ENCODE peak calls at places on chromosome X, in five cellular contexts. U is MM.1S, M is lower lobe of right lung, G is BJ, I is foreskin fibroblast. Z is an unnamed sample.

GRCh38 chrX:46244451-46244850 is 300.8 kb downstream of the ZNF674 start:
- DNase-seq in U (no peak), M (no peak), G (no peak), I (peak; percentile 12), Z (no peak)

GRCh38 chrX:118571829-118572228 is 76.2 kb downstream of the DOCK11 start:
- DNase-seq in U (no peak), M (peak; percentile 43), G (no peak), I (peak; percentile 72), Z (no peak)

GRCh38 chrX:128616933-128617332 is 564.7 kb upstream of the ACTRT1 start:
- DNase-seq in U (no peak), M (no peak), G (no peak), I (no peak), Z (no peak)

GRCh38 chrX:103773445-103773844 is 3.2 kb upstream of the PLP1 start:
- DNase-seq in U (no peak), M (no peak), G (no peak), I (no peak), Z (no peak)

GRCh38 chrX:46819136-46819535 is 17.7 kb upstream of the RP2 start:
- DNase-seq in U (no peak), M (no peak), G (no peak), I (peak; percentile 15), Z (no peak)

GRCh38 chrX:11724122-11725017 is 33.7 kb upstream of the MSL3 start:
- DNase-seq in U (peak; percentile 9), M (no peak), G (no peak), I (peak; percentile 63), Z (no peak)

GRCh38 chrX:1295550-1295949 is 26.9 kb downstream of the CSF2RA start:
- DNase-seq in U (no peak), M (no peak), G (no peak), I (no peak), Z (no peak)

GRCh38 chrX:18406531-18407266 is 18.7 kb upstream of the CDKL5 start:
- DNase-seq in U (no peak), M (no peak), G (no peak), I (peak; percentile 28), Z (no peak)

GRCh38 chrX:48794993-48795501 is 6.8 kb upstream of the HDAC6 start:
- DNase-seq in U (no peak), M (peak; percentile 72), G (peak; percentile 19), I (peak; percentile 75), Z (no peak)

GRCh38 chrX:413322-414201 is 26.9 kb upstream of the PPP2R3B start:
- DNase-seq in U (no peak), M (no peak), G (no peak), I (peak; percentile 56), Z (no peak)

GRCh38 chrX:374566-374965 is 12.1 kb downstream of the PPP2R3B start:
- DNase-seq in U (no peak), M (no peak), G (no peak), I (peak; percentile 41), Z (no peak)

GRCh38 chrX:7941390-7942042 is 14.3 kb upstream of the PNPLA4 start:
- DNase-seq in U (no peak), M (no peak), G (no peak), I (peak; percentile 41), Z (no peak)

GRCh38 chrX:74445099-74445498 is 23.8 kb downstream of the SLC16A2 start:
- DNase-seq in U (no peak), M (no peak), G (no peak), I (no peak), Z (no peak)

GRCh38 chrX:10177620-10178019 is 20.8 kb downstream of the CLCN4 start:
- DNase-seq in U (no peak), M (no peak), G (peak; percentile 27), I (peak; percentile 79), Z (no peak)

GRCh38 chrX:129145898-129146297 is 377.4 kb downstream of the SMARCA1 start:
- DNase-seq in U (no peak), M (no peak), G (no peak), I (no peak), Z (no peak)

GRCh38 chrX:101390664-101391525 is at the start of gene RPL36A:
- DNase-seq in U (peak; percentile 92), M (peak; percentile 91), G (peak; percentile 61), I (peak; percentile 94), Z (peak; percentile 80)

GRCh38 chrX:120452131-120452530 is 17.0 kb downstream of the LAMP2 start:
- DNase-seq in U (no peak), M (no peak), G (no peak), I (peak; percentile 67), Z (no peak)

GRCh38 chrX:13283512-13283911 is 36.3 kb downstream of the ATXN3L start:
- DNase-seq in U (peak; percentile 48), M (no peak), G (no peak), I (peak; percentile 30), Z (peak; percentile 19)

GRCh38 chrX:9829308-9830267 is 43.4 kb downstream of the SHROOM2 start:
- DNase-seq in U (peak; percentile 83), M (no peak), G (no peak), I (peak; percentile 4), Z (peak; percentile 61)

GRCh38 chrX:40434947-40435346 is 145.8 kb upstream of the ATP6AP2 start:
- DNase-seq in U (no peak), M (no peak), G (no peak), I (peak; percentile 4), Z (no peak)

GRCh38 chrX:84865113-84865512 is 138.6 kb upstream of the APOOL start:
- DNase-seq in U (no peak), M (no peak), G (no peak), I (no peak), Z (no peak)

GRCh38 chrX:54920610-54921426 is at the start of gene TRO:
- DNase-seq in U (no peak), M (no peak), G (no peak), I (peak; percentile 30), Z (no peak)
- H3K4me3 ChIP-seq in U (peak within 1 kb of the TSS; percentile 64), M (peak within 1 kb of the TSS; percentile 50), G (peak within 1 kb of the TSS; percentile 57), I (peak within 1 kb of the TSS; percentile 63), Z (peak within 1 kb of the TSS; percentile 61)

GRCh38 chrX:28659269-28659668 is 72.0 kb downstream of the IL1RAPL1 start:
- DNase-seq in U (no peak), M (no peak), G (no peak), I (no peak), Z (no peak)
- TF ChIP-seq CTCF in U (peak; percentile 29), M (no peak), G (peak; percentile 8), I (no peak), Z (peak; percentile 22)

GRCh38 chrX:136933617-136934145 is 53.2 kb upstream of the RBMX start:
- DNase-seq in U (no peak), M (no peak), G (no peak), I (no peak), Z (no peak)
- H3K4me3 ChIP-seq in U (no peak overlapping the region), M (peak overlapping the region; percentile 19), G (no peak overlapping the region), I (no peak overlapping the region), Z (no peak overlapping the region)

GRCh38 chrX:78375894-78376293 is 48.5 kb upstream of the CYSLTR1 start:
- DNase-seq in U (peak; percentile 65), M (no peak), G (no peak), I (peak; percentile 59), Z (no peak)
- TF ChIP-seq CTCF in U (peak; percentile 33), M (no peak), G (no peak), I (no peak), Z (no peak)

GRCh38 chrX:2401590-2402360 is 99.0 kb downstream of the DHRSX start:
- DNase-seq in U (no peak), M (no peak), G (peak; percentile 14), I (peak; percentile 44), Z (no peak)
- H3K4me3 ChIP-seq in U (no peak overlapping the region), M (peak overlapping the region; percentile 15), G (peak overlapping the region; percentile 6), I (no peak overlapping the region), Z (no peak overlapping the region)

DNA sequence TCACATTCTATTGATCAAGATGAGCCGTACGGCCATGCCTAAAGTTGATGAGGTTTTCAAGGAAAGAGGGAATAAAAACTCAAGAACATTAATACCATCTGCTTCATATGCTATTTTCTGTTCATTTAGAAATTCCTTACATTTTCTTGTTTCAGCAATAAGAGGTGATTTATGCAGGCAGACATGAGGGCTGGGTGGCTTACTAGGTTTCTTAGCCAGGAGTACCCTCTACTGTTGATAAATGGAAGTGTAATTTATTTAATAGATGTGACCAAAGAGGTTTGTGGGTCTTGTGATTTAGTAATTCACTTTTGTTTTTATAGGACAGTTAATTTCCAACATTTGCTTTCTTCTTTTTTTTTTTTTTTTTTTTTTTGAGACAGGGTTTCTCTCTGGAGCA is 6.4 kb upstream of the SMIM9 start:
- DNase-seq in U (peak; percentile 57), M (no peak), G (peak; percentile 16), I (peak; percentile 62), Z (no peak)
- TF ChIP-seq CTCF in U (peak; percentile 56), M (peak; percentile 34), G (peak; percentile 40), I (no peak), Z (peak; percentile 38)

GRCh38 chrX:134546187-134546586 is 86.2 kb downstream of the HPRT1 start:
- DNase-seq in U (no peak), M (no peak), G (no peak), I (no peak), Z (no peak)
- H3K4me3 ChIP-seq in U (no peak overlapping the region), M (no peak overlapping the region), G (peak overlapping the region; percentile 9), I (peak overlapping the region; percentile 57), Z (no peak overlapping the region)

GRCh38 chrX:30489323-30489722 is 88.2 kb downstream of the TASL start:
- DNase-seq in U (no peak), M (no peak), G (no peak), I (peak; percentile 2), Z (no peak)
- TF ChIP-seq CTCF in U (peak; percentile 21), M (no peak), G (no peak), I (no peak), Z (no peak)

GRCh38 chrX:115565888-115566287 is 4.9 kb downstream of the PLS3 start:
- DNase-seq in U (no peak), M (no peak), G (no peak), I (no peak), Z (no peak)
- H3K4me3 ChIP-seq in U (no peak overlapping the region), M (no peak overlapping the region), G (no peak overlapping the region), I (no peak overlapping the region), Z (no peak overlapping the region)

GRCh38 chrX:83160096-83160495 is 348.0 kb upstream of the POU3F4 start:
- DNase-seq in U (no peak), M (no peak), G (no peak), I (no peak), Z (no peak)
- TF ChIP-seq CTCF in U (no peak), M (no peak), G (no peak), I (no peak), Z (no peak)

Z was measured in GM12864.